ENCODE peak calls at places on chromosomes 3 and 15, in seven cellular contexts. F is nephron progenitor cell, I is AG10803, M is stomach, W is heart left ventricle, D is Calu3, X is endothelial cell. H is an unnamed sample.

GRCh38 chr15:74365619-74366445 is 1.6 kb downstream of the CYP11A1 start:
- DNase-seq in M (no peak), X (peak; percentile 69), I (peak; percentile 67), W (no peak), D (no peak), F (peak; percentile 74), H (no peak)

GRCh38 chr15:74167891-74168331 is 5.6 kb upstream of the ISLR start:
- DNase-seq in X (no peak), I (no peak), F (no peak), M (peak; percentile 17), W (no peak), D (no peak), H (no peak)

GRCh38 chr3:143668924-143669790 is 179.1 kb downstream of the SLC9A9 start:
- DNase-seq in I (no peak), M (no peak), D (no peak), W (no peak), F (no peak), X (no peak), H (no peak)

GRCh38 chr3:33391255-33391995 is 48.8 kb downstream of the UBP1 start:
- DNase-seq in F (no peak), D (no peak), M (no peak), W (no peak), I (no peak), X (no peak), H (no peak)

GRCh38 chr3:123623346-123623880 is 38.6 kb upstream of the HACD2 start:
- DNase-seq in D (no peak), F (no peak), X (no peak), I (no peak), M (no peak), W (no peak), H (peak; percentile 87)

GRCh38 chr3:138442996-138443395 is 8.6 kb downstream of the ESYT3 start:
- DNase-seq in X (no peak), W (no peak), D (no peak), M (no peak), I (peak; percentile 42), F (no peak), H (no peak)

GRCh38 chr15:38202356-38202755 is 50.3 kb upstream of the SPRED1 start:
- DNase-seq in X (no peak), W (no peak), I (no peak), M (no peak), F (no peak), D (no peak), H (peak; percentile 92)

GRCh38 chr3:184688251-184688851 is 23.5 kb downstream of the MAGEF1 start:
- DNase-seq in F (no peak), M (no peak), W (peak; percentile 50), I (peak; percentile 95), X (no peak), D (no peak), H (peak; percentile 67)

GRCh38 chr3:141782386-141782932 is 19.3 kb downstream of the GRK7 start:
- DNase-seq in I (no peak), M (no peak), W (no peak), D (no peak), X (no peak), F (no peak), H (peak; percentile 34)

GRCh38 chr3:8518138-8518537 is 16.5 kb downstream of the LMCD1 start:
- DNase-seq in I (peak; percentile 48), X (no peak), W (no peak), F (no peak), D (no peak), M (no peak), H (no peak)

GRCh38 chr3:56702487-56703315 is 19.6 kb upstream of the TASOR start:
- DNase-seq in F (peak; percentile 39), X (peak; percentile 44), D (peak; percentile 46), M (peak; percentile 45), W (no peak), I (peak; percentile 79), H (peak; percentile 84)

GRCh38 chr15:44308415-44308814 is 19.9 kb downstream of the GOLM2 start:
- DNase-seq in F (no peak), W (no peak), X (no peak), I (no peak), M (no peak), D (no peak), H (no peak)

GRCh38 chr3:27714692-27715453 is 7.2 kb downstream of the EOMES start:
- DNase-seq in W (no peak), X (no peak), M (peak; percentile 58), I (no peak), D (peak; percentile 42), F (peak; percentile 60), H (peak; percentile 39)

GRCh38 chr15:62844564-62845235 is 197.8 kb upstream of the TPM1 start:
- DNase-seq in D (no peak), F (no peak), X (no peak), M (no peak), W (no peak), I (peak; percentile 53), H (no peak)

GRCh38 chr15:78921940-78922339 is 22.9 kb downstream of the CTSH start:
- DNase-seq in F (no peak), D (no peak), W (no peak), X (no peak), I (no peak), M (no peak), H (no peak)

GRCh38 chr15:77786181-77786890 is 153.6 kb upstream of the LINGO1 start:
- DNase-seq in W (no peak), X (no peak), M (no peak), I (no peak), F (no peak), D (no peak), H (no peak)

GRCh38 chr3:197029511-197030167 is at the start of gene MELTF:
- DNase-seq in M (peak; percentile 58), F (peak; percentile 84), W (peak; percentile 64), I (peak; percentile 50), D (peak; percentile 78), X (peak; percentile 86), H (peak; percentile 75)

GRCh38 chr15:35958021-35958420 is 412.1 kb upstream of the DPH6 start:
- DNase-seq in I (peak; percentile 7), W (no peak), X (no peak), M (no peak), D (no peak), F (peak; percentile 13), H (peak; percentile 48)

GRCh38 chr15:65082303-65082958 is 5.9 kb downstream of the KBTBD13 start:
- DNase-seq in D (peak; percentile 34), X (no peak), I (no peak), W (peak; percentile 41), F (peak; percentile 57), M (no peak), H (peak; percentile 5)

DNA sequence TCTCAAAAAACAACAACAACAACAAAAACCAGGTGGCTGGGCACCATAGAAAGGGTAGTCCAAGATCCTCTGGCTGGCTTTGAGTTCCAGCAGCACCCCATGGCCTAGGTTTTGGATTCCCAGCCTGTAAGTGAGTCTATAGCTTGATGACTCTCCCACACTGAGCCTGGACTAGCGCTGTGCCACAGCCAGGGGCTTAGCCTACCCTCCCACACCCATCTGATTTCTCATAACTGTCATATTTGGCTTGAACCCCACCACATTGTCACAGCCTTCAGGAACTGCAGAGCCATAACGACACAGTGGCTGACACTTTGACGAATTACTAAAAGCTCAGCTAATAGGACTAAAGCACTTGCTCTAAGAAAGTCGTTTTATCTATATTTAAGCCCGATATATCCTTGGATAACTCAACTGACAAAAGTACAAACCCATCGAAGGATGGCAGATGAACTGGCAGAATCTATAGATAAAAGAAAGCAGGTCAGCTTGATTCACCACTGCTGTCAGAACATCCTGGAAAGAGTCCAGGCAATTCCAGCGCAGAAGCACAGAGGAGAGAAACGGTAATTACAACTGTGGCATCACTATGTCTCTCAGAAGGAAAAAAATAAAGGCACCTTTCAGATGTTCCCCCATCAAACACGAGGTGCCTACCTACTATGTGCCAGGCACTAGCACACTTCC is 62.0 kb downstream of the HOMER2 start:
- DNase-seq in I (peak; percentile 25), W (no peak), D (no peak), X (no peak), F (no peak), M (no peak), H (no peak)
- TF ChIP-seq CTCF in I (peak; percentile 16), W (no peak), D (no peak), X (no peak), F (no peak), M (no peak), H (no peak)

GRCh38 chr15:81349271-81349670 is 24.7 kb downstream of the TMC3 start:
- DNase-seq in W (no peak), D (no peak), F (no peak), M (no peak), X (no peak), I (no peak), H (no peak)
- TF ChIP-seq CTCF in W (no peak), D (no peak), F (no peak), M (no peak), X (no peak), I (no peak), H (no peak)

GRCh38 chr15:85831415-85832113 is 36.8 kb upstream of the KLHL25 start:
- DNase-seq in W (peak; percentile 60), D (peak; percentile 68), M (peak; percentile 70), F (peak; percentile 65), X (peak; percentile 73), I (peak; percentile 57), H (peak; percentile 56)
- TF ChIP-seq CTCF in W (peak; percentile 65), D (peak; percentile 69), M (peak; percentile 55), F (peak; percentile 52), X (no peak), I (peak; percentile 85), H (peak; percentile 77)

GRCh38 chr3:51384145-51384729 is 854 bp upstream of the MANF start:
- DNase-seq in D (peak; percentile 40), I (peak; percentile 9), F (peak; percentile 58), X (peak; percentile 38), M (no peak), W (no peak), H (peak; percentile 22)

GRCh38 chr3:51386159-51386851 is 1.2 kb downstream of the MANF start:
- DNase-seq in W (no peak), F (no peak), I (no peak), X (no peak), M (no peak), D (no peak), H (no peak)

GRCh38 chr3:51385621-51386091 is 565 bp downstream of the MANF start:
- DNase-seq in M (no peak), X (no peak), W (no peak), I (no peak), D (no peak), F (no peak), H (no peak)

GRCh38 chr3:51382947-51383578 is 2.0 kb upstream of the MANF start:
- DNase-seq in I (no peak), W (no peak), D (no peak), X (no peak), F (no peak), M (no peak), H (no peak)

DNA sequence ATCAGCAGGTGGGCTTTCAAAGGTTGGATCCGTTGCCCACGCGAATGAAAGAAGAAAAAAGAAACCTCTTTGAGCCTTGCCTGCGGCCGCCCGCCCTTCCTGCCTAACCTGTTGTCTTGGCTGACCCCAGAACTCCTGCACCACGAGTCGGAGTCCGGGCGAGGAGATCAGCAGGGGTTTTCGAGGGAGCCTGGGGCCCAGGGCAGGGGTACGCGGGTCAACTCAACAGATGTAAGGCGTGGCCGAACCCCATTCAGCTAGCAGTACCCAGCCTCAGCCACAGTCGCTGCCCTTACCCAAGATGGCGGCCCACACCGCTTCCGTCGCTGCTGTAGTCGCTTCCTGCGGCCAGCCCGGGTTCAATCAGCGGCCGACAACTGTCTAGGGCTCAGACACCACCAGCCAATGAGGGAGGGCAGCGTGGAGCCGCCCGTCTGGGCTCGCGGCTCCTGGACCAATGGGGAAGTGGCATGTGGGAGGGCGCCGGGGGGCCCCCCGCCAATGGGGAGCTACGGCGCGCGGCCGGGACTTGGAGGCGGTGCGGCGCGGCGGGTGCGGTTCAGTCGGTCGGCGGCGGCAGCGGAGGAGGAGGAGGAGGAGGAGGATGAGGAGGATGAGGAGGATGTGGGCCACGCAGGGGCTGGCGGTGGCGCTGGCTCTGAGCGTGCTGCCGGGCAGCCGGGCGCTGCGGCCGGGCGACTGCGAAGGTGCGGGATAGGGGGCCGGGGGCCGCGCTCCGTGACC is at the start of gene MANF:
- DNase-seq in M (peak; percentile 98), X (peak; percentile 96), D (peak; percentile 97), F (peak; percentile 94), I (peak; percentile 98), W (peak; percentile 99), H (peak; percentile 98)
- TF ChIP-seq CTCF in M (no peak), X (no peak), D (no peak), F (no peak), I (no peak), W (peak; percentile 12), H (no peak)

H was measured in PC-3.